ENCODE peak calls at places on chromosomes 1 and 21, in ten cellular contexts. M is right atrium auricular region, O is transverse colon, C is IMR-90, D is OCI-LY7, G is lower lobe of right lung, S is A673, P is mammary epithelial cell, L is HCT116, J is A549. I is an unnamed sample. For H3K9me3, the result is how much of the 10 kb centered on the place peaks cover.

GRCh38 chr1:111802110-111802509 is 46.4 kb downstream of the DDX20 start:
- DNase-seq in G (no peak), M (no peak), D (no peak), L (no peak), P (no peak), S (no peak), O (no peak), C (no peak), J (no peak), I (no peak)

GRCh38 chr1:62271932-62272728 is 47.1 kb downstream of the KANK4 start:
- DNase-seq in P (no peak), L (no peak), C (no peak), G (no peak), D (peak), J (no peak), O (no peak), M (no peak), S (peak), I (no peak)

GRCh38 chr1:111604931-111605330 is 14.7 kb upstream of the RAP1A start:
- DNase-seq in G (no peak), L (no peak), S (no peak), O (no peak), P (peak), M (no peak), J (no peak), C (peak), D (no peak), I (no peak)

GRCh38 chr21:32359719-32360260 is 33.0 kb downstream of the URB1 start:
- DNase-seq in L (peak), P (peak), G (no peak), S (no peak), M (no peak), C (no peak), O (no peak), J (peak), D (peak), I (no peak)

GRCh38 chr1:12501661-12502060 is 116.3 kb downstream of the DHRS3 start:
- DNase-seq in J (no peak), D (no peak), P (peak), L (no peak), S (no peak), G (no peak), C (peak), M (no peak), O (no peak), I (no peak)

GRCh38 chr1:227318852-227319607 is 738 bp upstream of the CDC42BPA start:
- DNase-seq in P (peak), O (peak), C (peak), J (peak), D (no peak), S (peak), L (no peak), G (no peak), M (peak), I (peak)

GRCh38 chr21:37208056-37208705 is 59.0 kb downstream of the VPS26C start:
- DNase-seq in L (no peak), O (peak), D (no peak), J (no peak), P (no peak), C (no peak), G (peak), M (peak), S (no peak), I (peak)

GRCh38 chr21:44773291-44773932 is 28.2 kb downstream of the UBE2G2 start:
- DNase-seq in S (peak), C (no peak), D (no peak), P (no peak), L (no peak), O (no peak), G (no peak), J (no peak), M (no peak), I (peak)

GRCh38 chr21:42056996-42057689 is 14.0 kb upstream of the UMODL1 start:
- DNase-seq in C (peak), M (no peak), G (peak), P (peak), O (peak), J (no peak), D (no peak), S (no peak), L (no peak), I (peak)

GRCh38 chr21:21096956-21097355 is 98.7 kb downstream of the NCAM2 start:
- DNase-seq in D (no peak), O (no peak), L (no peak), J (no peak), S (no peak), C (no peak), P (no peak), M (no peak), G (no peak), I (no peak)

GRCh38 chr1:160061376-160062100 is 8.4 kb downstream of the KCNJ10 start:
- DNase-seq in D (no peak), S (no peak), C (no peak), J (no peak), P (peak), M (no peak), G (no peak), L (no peak), O (no peak), I (no peak)

GRCh38 chr1:227261501-227261900 is 56.8 kb downstream of the CDC42BPA start:
- DNase-seq in P (no peak), G (no peak), D (no peak), M (no peak), C (no peak), J (no peak), L (no peak), S (no peak), O (no peak), I (no peak)

GRCh38 chr1:54980046-54980527 is 341 bp upstream of the TMEM61 start:
- DNase-seq in D (no peak), P (no peak), J (no peak), C (no peak), S (no peak), L (no peak), O (no peak), G (no peak), M (no peak), I (no peak)

GRCh38 chr21:17903029-17903806 is 84.1 kb upstream of the C21orf91 start:
- DNase-seq in C (peak), L (no peak), J (no peak), P (no peak), D (peak), M (no peak), O (no peak), G (no peak), S (peak), I (no peak)

GRCh38 chr1:226060976-226061792 is 1.3 kb upstream of the H3-3A start:
- DNase-seq in G (no peak), S (peak), J (peak), P (no peak), O (no peak), C (no peak), M (no peak), L (no peak), D (no peak), I (no peak)

GRCh38 chr1:10835423-10836421 is 39.3 kb upstream of the CASZ1 start:
- DNase-seq in M (no peak), O (peak), L (peak), D (no peak), J (no peak), G (peak), P (no peak), C (peak), S (peak), I (peak)

GRCh38 chr1:61997123-61997522 is 197.5 kb upstream of the L1TD1 start:
- DNase-seq in O (no peak), D (no peak), P (no peak), M (no peak), L (no peak), J (no peak), S (no peak), C (no peak), G (no peak), I (no peak)

GRCh38 chr21:45029298-45029967 is 44.9 kb upstream of the ADARB1 start:
- DNase-seq in C (no peak), D (no peak), J (no peak), M (no peak), P (no peak), O (no peak), L (no peak), S (no peak), G (no peak), I (no peak)

GRCh38 chr21:45084881-45085536 is 10.6 kb downstream of the ADARB1 start:
- DNase-seq in G (no peak), J (no peak), D (no peak), O (no peak), M (no peak), P (no peak), L (no peak), C (no peak), S (no peak), I (no peak)

GRCh38 chr1:245790441-245790840 is 635.7 kb downstream of the KIF26B start:
- DNase-seq in J (no peak), O (no peak), C (peak), L (no peak), D (no peak), G (no peak), M (no peak), S (no peak), P (no peak), I (no peak)

GRCh38 chr1:109898842-109899241 is 11.8 kb upstream of the CSF1 start:
- DNase-seq in J (no peak), G (no peak), D (no peak), L (no peak), C (no peak), O (no peak), P (no peak), S (no peak), M (no peak), I (no peak)

GRCh38 chr1:228060458-228061190 is 21.9 kb upstream of the ARF1 start:
- DNase-seq in C (no peak), D (no peak), M (no peak), J (no peak), O (peak), G (peak), P (no peak), L (no peak), S (no peak), I (peak)

GRCh38 chr1:171142451-171143121 is 42.5 kb upstream of the FMO2 start:
- DNase-seq in O (peak), M (peak), P (no peak), C (peak), D (no peak), J (no peak), S (no peak), L (no peak), G (no peak), I (no peak)

GRCh38 chr1:2134604-2135307 is 59.8 kb downstream of the FAAP20 start:
- DNase-seq in G (peak), C (no peak), O (no peak), J (no peak), M (no peak), P (no peak), D (no peak), L (no peak), S (no peak), I (no peak)

GRCh38 chr1:67126111-67126746 is 8.5 kb downstream of the C1orf141 start:
- DNase-seq in S (no peak), O (no peak), M (no peak), D (no peak), L (no peak), J (no peak), C (peak), G (no peak), P (peak), I (no peak)

GRCh38 chr1:180042994-180043622 is 88.5 kb downstream of the CEP350 start:
- DNase-seq in C (peak), M (no peak), S (no peak), L (no peak), D (no peak), O (no peak), P (peak), G (no peak), J (no peak), I (no peak)

GRCh38 chr1:116323419-116323987 is 49.5 kb upstream of the ATP1A1 start:
- DNase-seq in P (no peak), D (no peak), O (no peak), J (no peak), M (no peak), G (no peak), L (no peak), C (no peak), S (no peak), I (no peak)

GRCh38 chr1:162019006-162019405 is 4.7 kb downstream of the OLFML2B start:
- DNase-seq in D (no peak), J (no peak), P (peak), M (no peak), S (peak), G (no peak), L (no peak), C (peak), O (no peak), I (no peak)

DNA sequence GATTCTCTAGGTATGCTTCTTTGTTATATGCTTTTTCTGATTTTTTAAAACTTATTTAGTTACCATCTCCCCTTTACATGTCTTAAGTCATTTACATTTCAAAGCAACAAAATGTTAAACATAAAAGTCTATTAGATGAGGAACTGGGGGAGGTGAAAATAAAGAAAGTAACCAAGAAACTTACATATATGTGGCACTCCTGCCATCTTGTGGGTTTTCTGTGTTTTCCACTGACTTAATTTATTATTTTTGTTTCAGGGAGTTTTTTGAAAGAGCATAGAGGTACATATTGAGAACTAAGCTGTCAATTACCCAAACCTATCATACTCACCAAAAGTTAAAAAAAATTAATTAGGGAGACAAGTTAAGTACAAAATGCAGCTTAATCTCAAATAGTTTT is 1531.1 kb downstream of the MRPL39 start:
- DNase-seq in D (no peak), G (no peak), M (no peak), L (no peak), S (no peak), O (no peak), C (peak), J (no peak), P (no peak), I (no peak)
- TF ChIP-seq CTCF in D (no peak), G (no peak), M (peak), L (no peak), S (no peak), O (no peak), C (peak), J (no peak), P (no peak), I (no peak)

DNA sequence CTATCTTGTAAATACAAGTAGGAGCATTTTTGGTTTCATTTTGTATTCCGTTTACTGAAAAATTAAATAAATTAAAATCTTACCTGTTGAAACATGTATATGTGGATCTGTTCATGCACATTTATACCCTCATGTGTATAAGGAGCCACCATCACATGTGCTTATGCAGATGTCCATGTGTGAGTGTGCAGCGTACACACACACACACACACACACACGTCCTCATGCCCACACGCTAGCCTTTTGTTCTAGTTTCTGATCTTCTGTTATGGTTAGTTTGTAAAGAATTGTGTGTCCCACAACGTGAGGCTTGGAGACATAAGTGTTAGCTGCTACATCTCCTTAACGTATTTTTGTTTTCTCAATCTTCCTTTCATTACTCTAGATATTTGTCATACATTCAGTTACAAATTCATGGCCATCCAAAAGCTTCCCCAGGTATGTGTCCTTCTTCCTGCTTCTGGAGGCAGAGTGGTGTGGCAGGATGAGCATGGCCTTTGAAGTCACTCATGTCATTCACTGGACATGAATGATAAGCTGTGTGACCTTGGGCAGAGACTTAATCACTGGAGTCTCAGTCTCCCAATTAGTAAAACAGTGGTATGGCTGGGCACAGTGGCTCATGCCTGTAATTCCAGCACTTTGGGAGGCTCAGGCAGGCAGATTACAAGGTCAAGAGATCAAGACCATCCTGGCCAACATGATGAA is 54.6 kb downstream of the TENT5C start:
- DNase-seq in O (no peak), G (no peak), L (no peak), S (no peak), P (no peak), C (no peak), D (no peak), J (no peak), M (no peak), I (no peak)
- H3K4me3 ChIP-seq in O (no peak), G (no peak), L (no peak), S (no peak), P (no peak), C (no peak), D (no peak), J (no peak), M (no peak), I (no peak)

GRCh38 chr1:248756151-248756550 is 592 bp upstream of the LYPD8 start:
- DNase-seq in M (no peak), L (no peak), S (no peak), D (no peak), P (no peak), J (no peak), O (no peak), G (no peak), C (no peak), I (no peak)
- H3K9me3 ChIP-seq in M (under half), L (under half), S (under half), D (under half), P (under half), J (under half), O (under half), G (under half), C (under half), I (under half)

GRCh38 chr1:92854386-92854785 is 22.5 kb downstream of the RPL5 start:
- DNase-seq in C (no peak), G (no peak), D (no peak), M (no peak), O (peak), L (no peak), J (no peak), S (no peak), P (no peak), I (no peak)
- TF ChIP-seq CTCF in C (no peak), G (no peak), D (no peak), M (no peak), O (no peak), L (no peak), J (no peak), S (no peak), P (no peak), I (no peak)

DNA sequence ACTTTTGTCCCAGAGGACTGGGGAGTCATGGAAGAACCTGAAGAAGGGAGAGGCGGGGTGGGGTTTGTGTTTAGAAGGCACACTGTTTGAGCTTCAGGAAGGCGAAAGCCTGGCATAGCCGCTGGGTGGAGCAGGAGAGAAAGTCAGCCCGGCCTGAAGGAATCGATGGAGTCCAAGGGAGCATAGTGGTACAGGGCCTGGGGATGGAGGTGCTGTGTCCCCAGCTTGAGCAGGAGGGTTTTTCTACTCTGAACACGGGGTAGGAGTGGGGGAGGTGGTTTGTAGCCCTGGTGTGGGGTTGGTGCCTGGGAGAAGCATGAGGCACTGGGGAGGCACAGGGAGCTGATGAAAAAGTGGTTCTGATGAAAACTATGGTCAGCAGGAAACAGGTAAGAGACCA is 4.7 kb upstream of the CCDC24 start:
- DNase-seq in L (no peak), J (no peak), S (no peak), P (no peak), M (no peak), C (no peak), G (no peak), O (peak), D (no peak), I (no peak)
- H3K4me3 ChIP-seq in L (no peak), J (no peak), S (no peak), P (no peak), M (no peak), C (no peak), G (no peak), O (no peak), D (no peak), I (no peak)

GRCh38 chr1:152309955-152310354 is 15.1 kb downstream of the FLG start:
- DNase-seq in L (no peak), S (no peak), O (no peak), C (no peak), M (no peak), P (no peak), J (no peak), D (no peak), G (no peak), I (no peak)

GRCh38 chr1:152313319-152313801 is 11.7 kb downstream of the FLG start:
- DNase-seq in L (no peak), J (no peak), P (no peak), S (no peak), M (no peak), O (no peak), G (no peak), D (no peak), C (no peak), I (peak)

DNA sequence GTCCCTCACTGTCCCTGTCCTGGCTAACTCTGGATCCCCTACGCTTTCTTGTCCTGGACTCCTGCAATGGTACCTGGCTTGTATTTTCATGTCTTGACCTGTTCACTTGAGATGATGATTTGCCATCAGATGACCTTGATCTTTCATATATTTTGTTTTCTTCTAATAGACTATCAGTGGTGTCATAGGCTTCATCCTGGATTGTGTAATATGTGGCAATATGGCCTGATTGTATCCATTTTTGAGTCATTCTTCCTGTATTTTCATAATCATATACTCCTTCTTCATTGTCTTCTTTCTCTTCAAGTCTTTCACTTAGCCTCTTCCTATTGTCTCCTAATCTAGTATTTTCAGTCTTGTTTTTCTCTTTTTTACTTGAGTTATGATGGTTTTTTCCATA is 11.1 kb downstream of the FLG start:
- DNase-seq in J (no peak), M (no peak), P (no peak), L (no peak), O (no peak), D (no peak), S (no peak), G (no peak), C (no peak), I (no peak)
- H3K9me3 ChIP-seq in J (under half), M (under half), P (under half), L (under half), O (under half), D (under half), S (under half), G (under half), C (under half), I (under half)

I was measured in upper lobe of left lung.